ENCODE peak calls at places on chromosome 12, in seven cellular contexts. E, I, H, A, T, O and U are unnamed samples.

GRCh38 chr12:68674376-68674775 is 12.4 kb upstream of the NUP107 start:
- DNase-seq in E (no peak), I (no peak), H (no peak), A (no peak), T (no peak), O (no peak), U (no peak)

GRCh38 chr12:7966558-7966957 is 30.6 kb upstream of the SLC2A3 start:
- DNase-seq in E (no peak), I (no peak), H (no peak), A (no peak), T (no peak), O (peak; percentile 82), U (no peak)

GRCh38 chr12:74538491-74539258 is 1.0 kb downstream of the ATXN7L3B start:
- DNase-seq in E (no peak), I (no peak), H (peak; percentile 14), A (no peak), T (no peak), O (no peak), U (no peak)

GRCh38 chr12:108729612-108730336 is 1.5 kb downstream of the CORO1C start:
- DNase-seq in E (no peak), I (no peak), H (no peak), A (no peak), T (no peak), O (no peak), U (no peak)

GRCh38 chr12:12930633-12931032 is 21.3 kb downstream of the GPRC5D start:
- DNase-seq in E (no peak), I (no peak), H (no peak), A (no peak), T (no peak), O (no peak), U (no peak)

GRCh38 chr12:92696240-92696639 is 6.5 kb upstream of the PLEKHG7 start:
- DNase-seq in E (no peak), I (no peak), H (no peak), A (peak; percentile 52), T (no peak), O (no peak), U (no peak)

GRCh38 chr12:11958216-11959091 is 112.3 kb upstream of the BCL2L14 start:
- DNase-seq in E (no peak), I (no peak), H (peak; percentile 43), A (peak; percentile 95), T (no peak), O (no peak), U (no peak)

GRCh38 chr12:1205512-1206060 is 214.6 kb downstream of the ERC1 start:
- DNase-seq in E (no peak), I (no peak), H (no peak), A (peak; percentile 54), T (no peak), O (no peak), U (no peak)

GRCh38 chr12:26773313-26774104 is 59.5 kb downstream of the ITPR2 start:
- DNase-seq in E (no peak), I (no peak), H (no peak), A (no peak), T (no peak), O (no peak), U (no peak)

GRCh38 chr12:70110085-70110484 is 133.1 kb upstream of the CNOT2 start:
- DNase-seq in E (no peak), I (no peak), H (no peak), A (no peak), T (no peak), O (no peak), U (no peak)

GRCh38 chr12:70246580-70246979 is 3.3 kb downstream of the CNOT2 start:
- DNase-seq in E (no peak), I (no peak), H (no peak), A (peak; percentile 59), T (no peak), O (no peak), U (no peak)

GRCh38 chr12:92206596-92206995 is 61.0 kb upstream of the BTG1 start:
- DNase-seq in E (no peak), I (no peak), H (no peak), A (no peak), T (no peak), O (no peak), U (no peak)

GRCh38 chr12:26937863-26938659 is at the start of the genes FGFR1OP2 and INTS13:
- DNase-seq in E (peak; percentile 99), I (peak; percentile 98), H (peak; percentile 99), A (peak; percentile 99), T (peak; percentile 99), O (peak; percentile 99), U (peak; percentile 99)

GRCh38 chr12:120639771-120640721 is at the start of gene CABP1:
- DNase-seq in E (no peak), I (peak; percentile 51), H (no peak), A (no peak), T (no peak), O (no peak), U (peak; percentile 75)

GRCh38 chr12:10143205-10143604 is 13.2 kb upstream of the CLEC7A start:
- DNase-seq in E (no peak), I (no peak), H (no peak), A (peak; percentile 62), T (no peak), O (no peak), U (no peak)

GRCh38 chr12:15520083-15520482 is 197.8 kb downstream of the PTPRO start:
- DNase-seq in E (no peak), I (no peak), H (no peak), A (no peak), T (no peak), O (no peak), U (no peak)

GRCh38 chr12:72432037-72432604 is 160.0 kb downstream of the TRHDE start:
- DNase-seq in E (peak; percentile 7), I (no peak), H (no peak), A (no peak), T (no peak), O (no peak), U (no peak)

GRCh38 chr12:21941522-21942376 is 523 bp upstream of the ABCC9 start:
- DNase-seq in E (peak; percentile 82), I (peak; percentile 14), H (no peak), A (peak; percentile 26), T (peak; percentile 87), O (peak; percentile 78), U (peak; percentile 91)
- H3K27ac ChIP-seq in E (peak overlapping the region; percentile 95), I (peak overlapping the region; percentile 21), H (no peak overlapping the region), A (no peak overlapping the region), T (peak overlapping the region; percentile 94), O (peak overlapping the region; percentile 79), U (peak overlapping the region; percentile 25)

GRCh38 chr12:105083551-105084105 is 630 bp downstream of the ALDH1L2 start:
- DNase-seq in E (peak; percentile 72), I (no peak), H (peak; percentile 58), A (peak; percentile 77), T (no peak), O (peak; percentile 74), U (peak; percentile 85)

GRCh38 chr12:105089817-105090216 is 5.6 kb upstream of the ALDH1L2 start:
- DNase-seq in E (no peak), I (no peak), H (no peak), A (no peak), T (no peak), O (no peak), U (no peak)

GRCh38 chr12:105085537-105085936 is 1.3 kb upstream of the ALDH1L2 start:
- DNase-seq in E (no peak), I (no peak), H (no peak), A (no peak), T (no peak), O (no peak), U (no peak)

GRCh38 chr12:105083041-105083440 is 1.2 kb downstream of the ALDH1L2 start:
- DNase-seq in E (no peak), I (no peak), H (no peak), A (no peak), T (no peak), O (no peak), U (no peak)

DNA sequence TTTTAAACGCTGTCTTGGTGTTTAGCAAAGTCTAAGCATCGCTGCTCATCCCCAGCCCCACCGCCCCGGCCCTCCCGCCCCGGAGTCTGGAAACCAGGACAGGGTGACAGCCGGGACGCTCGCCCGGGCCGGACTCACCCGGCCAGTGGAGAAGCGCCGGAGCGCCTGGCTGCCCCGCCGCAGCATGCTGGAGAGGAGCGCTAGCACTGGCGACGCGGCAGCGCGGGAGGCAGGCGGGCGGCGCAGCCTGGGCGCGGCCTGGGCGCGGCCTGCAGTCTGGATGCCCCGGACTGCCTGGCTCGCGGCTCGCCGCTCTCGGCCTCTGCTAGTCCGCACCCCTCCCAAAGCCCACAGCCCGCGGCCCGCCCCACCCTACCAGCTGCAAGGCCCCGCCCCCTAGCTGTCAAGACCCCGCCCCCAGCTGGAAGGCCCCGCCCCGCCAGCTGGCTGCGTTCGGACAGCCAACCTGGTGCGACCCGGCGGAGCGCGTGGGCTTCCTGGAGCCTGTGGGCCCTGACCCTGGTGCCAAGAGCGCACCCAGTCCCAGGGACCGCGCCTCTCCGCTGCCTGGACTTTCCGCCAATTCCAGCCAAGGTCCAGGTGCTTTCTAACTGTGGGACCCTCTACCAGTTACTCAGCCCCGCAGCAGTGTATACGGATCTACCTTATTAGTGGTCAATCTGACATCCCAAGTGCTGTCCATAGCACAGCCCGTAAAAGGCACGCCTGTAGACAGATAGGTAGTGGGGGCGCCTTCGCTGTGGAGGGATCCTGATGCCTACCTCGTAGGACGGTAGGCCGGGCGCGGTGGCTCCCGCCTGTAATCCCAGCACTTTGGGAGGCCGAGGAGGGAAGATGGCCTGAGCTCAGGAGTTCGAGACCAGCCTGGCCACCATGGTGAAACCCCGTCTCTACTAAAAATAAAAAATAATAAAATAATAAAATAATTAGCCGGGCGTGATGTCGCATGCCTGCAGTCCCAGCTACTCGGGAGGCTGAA is at the start of gene ALDH1L2:
- DNase-seq in E (peak; percentile 91), I (peak; percentile 48), H (peak; percentile 90), A (peak; percentile 87), T (peak; percentile 72), O (peak; percentile 92), U (peak; percentile 96)
- H3K27ac ChIP-seq in E (no peak within 1 kb of the TSS), I (no peak within 1 kb of the TSS), H (peak within 1 kb of the TSS; percentile 89), A (peak within 1 kb of the TSS; percentile 64), T (no peak within 1 kb of the TSS), O (peak within 1 kb of the TSS; percentile 53), U (no peak within 1 kb of the TSS)

DNA sequence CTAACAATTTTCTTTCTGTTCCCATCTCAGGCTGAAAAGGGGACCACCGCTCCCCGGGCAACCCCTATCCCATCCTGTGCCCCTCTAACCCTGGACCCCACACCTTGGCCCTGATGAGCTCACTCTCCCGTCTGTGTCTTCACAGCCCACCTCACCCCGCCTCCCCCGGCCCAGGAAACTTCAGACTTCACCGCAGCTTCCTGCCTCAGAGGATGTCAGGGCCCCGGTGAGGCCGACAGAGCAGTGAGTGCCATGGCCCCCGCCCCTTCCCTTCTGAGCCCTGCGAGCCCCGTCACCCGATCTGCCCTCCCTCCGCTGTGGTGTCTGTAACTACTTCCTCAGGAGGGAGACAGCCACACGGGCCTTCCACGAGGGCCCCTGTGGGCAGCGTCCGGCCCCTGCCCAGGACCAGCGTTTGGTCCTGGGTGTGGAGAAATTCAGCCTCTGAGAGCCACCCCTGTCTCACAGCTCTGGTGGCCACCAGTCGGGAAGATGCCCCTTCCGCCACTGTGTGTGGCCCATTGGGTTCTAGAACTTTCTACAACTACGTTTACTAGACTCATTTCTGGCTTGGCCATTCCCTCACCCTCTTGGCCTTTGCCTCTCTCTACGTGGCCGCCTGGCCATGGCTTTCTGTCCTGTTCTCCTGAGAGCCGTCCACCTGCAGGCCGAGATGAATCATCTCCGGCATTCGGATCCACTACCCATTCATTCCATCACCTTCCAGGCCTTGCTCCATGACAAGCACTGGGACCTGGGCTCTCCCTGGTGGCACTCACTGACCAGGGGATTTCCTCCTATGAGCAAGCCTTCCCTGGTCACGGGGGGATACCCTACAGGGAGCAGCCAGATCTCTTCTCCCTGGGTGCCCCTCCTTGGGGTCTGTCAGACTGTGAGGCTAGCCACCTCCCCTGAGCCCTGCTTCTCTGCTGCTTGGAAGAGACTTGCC is 3.4 kb downstream of the RHOF start:
- DNase-seq in E (peak; percentile 90), I (no peak), H (no peak), A (peak; percentile 34), T (peak; percentile 83), O (peak; percentile 88), U (peak; percentile 93)
- H3K27ac ChIP-seq in E (peak overlapping the region; percentile 65), I (no peak overlapping the region), H (peak overlapping the region; percentile 100), A (no peak overlapping the region), T (peak overlapping the region; percentile 44), O (peak overlapping the region; percentile 85), U (peak overlapping the region; percentile 72)

GRCh38 chr12:47818007-47818376 is 1.7 kb downstream of the HDAC7 start:
- DNase-seq in E (no peak), I (no peak), H (no peak), A (no peak), T (peak; percentile 33), O (peak; percentile 43), U (peak; percentile 63)
- H3K27ac ChIP-seq in E (peak overlapping the region; percentile 99), I (no peak overlapping the region), H (peak overlapping the region; percentile 100), A (peak overlapping the region; percentile 99), T (no peak overlapping the region), O (peak overlapping the region; percentile 97), U (peak overlapping the region; percentile 94)